ENCODE peak calls at places on chromosomes 7 and 10, in four cellular contexts. U is A549, Q is colonic mucosa, G is ascending aorta. A is an unnamed sample.
A peak's percentile ranks its signal among the peaks of the same experiment; 100 is the strongest.

GRCh38 chr7:154649015-154649414 is 353.9 kb downstream of the PAXIP1 start:
- DNase-seq in U (no peak), Q (no peak), G (no peak), A (no peak)

GRCh38 chr10:112587709-112588108 is 140.7 kb downstream of the VTI1A start:
- DNase-seq in U (no peak), Q (no peak), G (no peak), A (no peak)

GRCh38 chr10:43262902-43263466 is 3.9 kb downstream of the RASGEF1A start:
- DNase-seq in U (no peak), Q (no peak), G (no peak), A (no peak)

GRCh38 chr7:68706291-68706690 is 892.0 kb upstream of the AUTS2 start:
- DNase-seq in U (peak; percentile 98), Q (no peak), G (no peak), A (no peak)

GRCh38 chr7:7719235-7719634 is 828 bp upstream of the RPA3 start:
- DNase-seq in U (peak; percentile 35), Q (peak; percentile 33), G (no peak), A (no peak)

GRCh38 chr10:78353636-78354035 is 320.0 kb downstream of the RPS24 start:
- DNase-seq in U (no peak), Q (no peak), G (no peak), A (no peak)

GRCh38 chr7:139817249-139817648 is 11.8 kb upstream of the TBXAS1 start:
- DNase-seq in U (no peak), Q (no peak), G (no peak), A (no peak)

GRCh38 chr7:5455175-5455574 is 31.5 kb upstream of the TNRC18 start:
- DNase-seq in U (no peak), Q (no peak), G (no peak), A (no peak)

GRCh38 chr10:3651969-3652653 is 132.9 kb downstream of the KLF6 start:
- DNase-seq in U (no peak), Q (no peak), G (no peak), A (no peak)

GRCh38 chr7:113209449-113210203 is 91.3 kb upstream of the SMIM30 start:
- DNase-seq in U (no peak), Q (no peak), G (no peak), A (no peak)

GRCh38 chr7:74141705-74142104 is 32.5 kb upstream of the EIF4H start:
- DNase-seq in U (no peak), Q (no peak), G (no peak), A (no peak)

GRCh38 chr10:15370741-15371701 is at the start of gene FAM171A1:
- DNase-seq in U (peak; percentile 53), Q (peak; percentile 72), G (no peak), A (peak; percentile 63)
- TF ChIP-seq CTCF in U (peak; percentile 93), Q (no peak), G (peak; percentile 8), A (peak; percentile 39)

DNA sequence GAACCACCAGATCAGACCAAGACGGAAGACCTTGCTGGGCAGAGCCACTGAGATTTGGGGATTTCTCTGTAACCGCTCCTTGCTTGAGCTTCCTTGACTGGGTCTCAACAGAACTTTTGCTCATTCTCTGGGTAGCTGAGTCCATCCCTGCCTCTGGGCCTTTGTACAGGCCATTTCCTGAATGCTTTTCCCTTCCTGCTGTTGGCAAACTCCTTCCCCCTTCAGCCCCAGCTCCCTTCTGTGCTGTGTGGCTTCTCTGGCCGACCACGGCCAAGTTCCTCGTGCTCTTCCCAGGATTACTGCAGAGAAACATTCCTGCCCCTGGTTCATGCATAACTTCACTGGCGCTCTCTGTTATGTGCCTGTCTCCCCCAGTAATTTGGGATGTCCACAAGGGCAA is 150.5 kb upstream of the GPR26 start:
- DNase-seq in U (no peak), Q (no peak), G (no peak), A (no peak)
- TF ChIP-seq CTCF in U (no peak), Q (no peak), G (no peak), A (no peak)

DNA sequence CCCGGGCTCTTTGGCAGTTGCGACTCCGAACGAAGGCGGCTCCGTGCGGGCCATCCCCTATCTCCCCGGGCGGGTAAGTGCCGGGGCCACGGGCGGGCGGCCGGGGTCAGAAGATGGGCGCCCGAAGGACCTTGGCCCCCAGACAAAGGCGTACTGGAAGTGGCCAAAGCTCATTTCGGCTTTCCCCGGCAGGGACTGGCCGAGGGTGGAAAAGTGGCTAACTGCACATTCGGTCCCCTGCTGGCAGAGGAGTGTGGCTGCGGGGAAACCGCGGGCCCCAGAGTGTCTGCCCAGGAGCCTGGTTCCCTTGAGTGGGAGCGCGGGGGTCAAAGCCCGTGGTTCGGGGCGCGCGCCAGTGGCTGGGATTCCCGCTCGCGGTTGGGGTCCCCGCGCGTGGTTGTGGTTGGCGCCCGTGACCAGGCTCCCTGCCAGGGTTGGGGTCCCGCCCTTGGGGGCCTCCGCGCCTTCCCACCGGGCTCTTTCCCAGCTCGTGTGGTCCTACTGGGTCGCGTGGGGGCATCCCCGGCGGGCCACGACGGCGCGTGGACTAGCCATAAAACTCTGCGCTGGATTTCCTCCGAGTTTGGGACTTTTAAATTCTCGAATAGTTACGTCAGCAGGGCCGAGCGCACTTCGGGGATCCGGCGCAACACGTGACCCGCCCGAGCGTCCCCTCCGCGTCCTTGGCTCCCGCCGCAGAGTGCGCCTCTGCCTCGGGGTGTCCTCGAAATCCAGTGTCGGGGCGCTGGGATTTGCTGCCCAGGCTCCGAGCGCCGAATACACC is 124.4 kb downstream of the TACC2 start:
- DNase-seq in U (peak; percentile 77), Q (peak; percentile 77), G (peak; percentile 17), A (peak; percentile 66)
- TF ChIP-seq CTCF in U (no peak), Q (peak; percentile 42), G (peak; percentile 53), A (peak; percentile 71)

GRCh38 chr7:3695602-3696001 is 394.6 kb downstream of the SDK1 start:
- DNase-seq in U (peak; percentile 16), Q (no peak), G (no peak), A (no peak)
- TF ChIP-seq CTCF in U (peak; percentile 49), Q (no peak), G (no peak), A (no peak)

A was measured in progenitor cell of endocrine pancreas.